ENCODE peak calls at places on chromosomes 5 and 9, in four cellular contexts. U is IMR-90, O is PC-9, J is transverse colon. A is an unnamed sample.

GRCh38 chr9:7791364-7791763 is 8.2 kb downstream of the DMAC1 start:
- DNase-seq in U (no peak), O (no peak), J (no peak), A (no peak)

GRCh38 chr9:134570726-134571325 is 70.8 kb upstream of the COL5A1 start:
- DNase-seq in U (no peak), O (no peak), J (no peak), A (no peak)

GRCh38 chr5:168765220-168766037 is 186.3 kb upstream of the PANK3 start:
- DNase-seq in U (no peak), O (no peak), J (no peak), A (no peak)

GRCh38 chr9:116208417-116209232 is 55.0 kb downstream of the PAPPA start:
- DNase-seq in U (peak; percentile 76), O (no peak), J (no peak), A (no peak)

GRCh38 chr5:125398466-125398865 is 652.0 kb upstream of the ZNF608 start:
- DNase-seq in U (no peak), O (no peak), J (no peak), A (no peak)

GRCh38 chr5:140835622-140836510 is 1.8 kb downstream of the PCDHA7 start:
- DNase-seq in U (no peak), O (no peak), J (no peak), A (no peak)

GRCh38 chr5:14250094-14250777 is 107.1 kb downstream of the TRIO start:
- DNase-seq in U (peak; percentile 86), O (no peak), J (peak; percentile 52), A (no peak)

GRCh38 chr5:149651686-149652085 is 70.4 kb downstream of the ARHGEF37 start:
- DNase-seq in U (no peak), O (no peak), J (no peak), A (no peak)

GRCh38 chr5:89246252-89246651 is 363.3 kb upstream of the MEF2C start:
- DNase-seq in U (peak; percentile 17), O (no peak), J (no peak), A (no peak)

GRCh38 chr9:135588886-135589595 is 27.5 kb downstream of the PAEP start:
- DNase-seq in U (no peak), O (no peak), J (no peak), A (no peak)

GRCh38 chr5:6713274-6714181 is at the start of gene TENT4A:
- DNase-seq in U (no peak), O (peak; percentile 38), J (peak; percentile 46), A (peak; percentile 55)

GRCh38 chr9:92713528-92713927 is 43.6 kb upstream of the IPPK start:
- DNase-seq in U (no peak), O (no peak), J (no peak), A (no peak)
- H3K4me1 ChIP-seq in U (no peaks in the 10 kb centered on the region), O (no peaks in the 10 kb centered on the region), J (no peaks in the 10 kb centered on the region), A (peaks cover 22% of the 10 kb centered on the region)

GRCh38 chr9:136855461-136856077 is 3.4 kb downstream of the MAMDC4 start:
- DNase-seq in U (no peak), O (peak; percentile 1), J (no peak), A (no peak)
- H3K4me1 ChIP-seq in U (peaks cover 8% of the 10 kb centered on the region), O (no peaks in the 10 kb centered on the region), J (peaks cover 31% of the 10 kb centered on the region), A (no peaks in the 10 kb centered on the region)

GRCh38 chr9:5842926-5843325 is 10.0 kb upstream of the ERMP1 start:
- DNase-seq in U (no peak), O (no peak), J (no peak), A (no peak)

GRCh38 chr9:5846080-5846479 is 13.2 kb upstream of the ERMP1 start:
- DNase-seq in U (no peak), O (no peak), J (no peak), A (no peak)

GRCh38 chr9:5845147-5845531 is 12.2 kb upstream of the ERMP1 start:
- DNase-seq in U (no peak), O (no peak), J (no peak), A (no peak)

GRCh38 chr9:5846501-5846921 is 13.6 kb upstream of the ERMP1 start:
- DNase-seq in U (peak; percentile 28), O (no peak), J (no peak), A (no peak)

GRCh38 chr9:5843450-5844249 is 10.7 kb upstream of the ERMP1 start:
- DNase-seq in U (peak; percentile 29), O (no peak), J (no peak), A (no peak)
- H3K4me1 ChIP-seq in U (peaks cover 17% of the 10 kb centered on the region), O (peaks cover 86% of the 10 kb centered on the region), J (no peaks in the 10 kb centered on the region), A (peaks cover 55% of the 10 kb centered on the region)

DNA sequence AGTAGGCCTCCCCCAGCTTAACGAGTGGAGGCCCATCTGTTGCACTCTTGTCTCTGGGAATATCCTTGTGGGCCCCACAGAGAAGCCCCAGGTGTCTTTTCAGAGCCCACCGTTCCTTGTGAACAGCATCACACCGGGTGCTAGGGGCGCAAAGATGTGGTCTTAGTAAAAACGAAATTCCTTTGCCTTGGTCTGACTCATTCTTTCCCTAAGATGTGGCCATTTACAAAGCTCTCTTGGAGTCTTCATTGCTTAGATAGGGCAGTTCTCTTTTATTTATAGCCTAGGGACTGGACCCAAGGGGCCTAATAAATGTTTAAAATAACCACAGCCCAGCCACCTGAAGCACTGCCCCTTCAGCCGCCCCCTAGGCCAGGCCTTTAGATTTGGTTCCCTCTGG is 52.8 kb upstream of the RPL26L1 start:
- DNase-seq in U (peak; percentile 80), O (no peak), J (no peak), A (no peak)
- H3K4me1 ChIP-seq in U (peaks cover 57% of the 10 kb centered on the region), O (peaks cover 46% of the 10 kb centered on the region), J (peaks cover 44% of the 10 kb centered on the region), A (no peaks in the 10 kb centered on the region)

DNA sequence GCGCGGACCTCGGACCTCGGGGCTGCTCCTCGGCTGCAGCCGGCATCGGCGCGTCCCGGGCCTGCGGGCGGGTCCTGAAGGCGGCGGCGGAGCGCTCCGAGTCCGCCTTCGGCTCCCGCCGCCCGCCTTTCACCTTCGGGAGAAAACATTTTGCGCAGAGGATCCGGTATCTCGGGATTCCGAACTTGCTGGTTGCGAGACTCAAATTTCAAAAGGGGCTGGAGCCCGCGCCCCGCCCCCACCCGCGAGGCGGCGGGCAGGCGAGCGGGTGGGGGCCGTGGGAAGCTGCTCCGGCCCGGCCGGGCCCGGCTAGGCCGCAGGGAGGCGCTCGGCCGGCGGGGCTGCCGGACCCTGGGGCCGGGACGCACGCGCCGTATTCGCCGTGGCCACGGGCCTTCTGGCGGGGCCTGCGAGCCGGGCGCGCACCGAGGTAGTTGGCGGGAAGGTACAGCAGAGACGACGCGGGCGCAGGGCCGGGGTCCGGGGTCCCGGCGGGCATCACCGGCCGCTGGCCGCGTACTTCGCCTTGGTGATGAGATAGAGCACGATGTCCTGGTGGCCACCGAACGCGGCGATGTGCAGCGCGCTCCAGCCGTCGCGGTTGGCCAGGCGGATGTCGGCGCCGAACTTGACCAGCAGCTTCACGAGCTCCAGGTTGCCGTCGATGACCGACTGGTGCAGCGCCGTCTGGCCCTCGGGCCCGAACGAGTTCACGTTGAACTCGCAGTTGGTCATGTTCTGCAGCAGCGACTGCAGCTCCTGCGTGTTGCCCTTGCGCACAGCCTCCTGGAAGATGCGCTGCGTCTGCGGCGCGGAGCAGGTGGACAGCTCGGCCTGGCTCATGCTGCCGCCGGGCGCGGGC is 754 bp downstream of the NRARP start:
- DNase-seq in U (peak; percentile 39), O (peak; percentile 84), J (peak; percentile 26), A (no peak)
- H3K4me1 ChIP-seq in U (peaks cover 3% of the 10 kb centered on the region), O (peaks cover 20% of the 10 kb centered on the region), J (peaks cover 24% of the 10 kb centered on the region), A (peaks cover 26% of the 10 kb centered on the region)

GRCh38 chr5:146813346-146813745 is 65.2 kb downstream of the PPP2R2B start:
- DNase-seq in U (no peak), O (no peak), J (no peak), A (no peak)
- H3K4me1 ChIP-seq in U (no peaks in the 10 kb centered on the region), O (no peaks in the 10 kb centered on the region), J (no peaks in the 10 kb centered on the region), A (no peaks in the 10 kb centered on the region)

GRCh38 chr9:121730188-121730587 is 78.8 kb downstream of the DAB2IP start:
- DNase-seq in U (no peak), O (no peak), J (no peak), A (no peak)
- H3K4me1 ChIP-seq in U (peaks cover 19% of the 10 kb centered on the region), O (peaks cover 16% of the 10 kb centered on the region), J (peaks cover 34% of the 10 kb centered on the region), A (peaks cover 19% of the 10 kb centered on the region)

DNA sequence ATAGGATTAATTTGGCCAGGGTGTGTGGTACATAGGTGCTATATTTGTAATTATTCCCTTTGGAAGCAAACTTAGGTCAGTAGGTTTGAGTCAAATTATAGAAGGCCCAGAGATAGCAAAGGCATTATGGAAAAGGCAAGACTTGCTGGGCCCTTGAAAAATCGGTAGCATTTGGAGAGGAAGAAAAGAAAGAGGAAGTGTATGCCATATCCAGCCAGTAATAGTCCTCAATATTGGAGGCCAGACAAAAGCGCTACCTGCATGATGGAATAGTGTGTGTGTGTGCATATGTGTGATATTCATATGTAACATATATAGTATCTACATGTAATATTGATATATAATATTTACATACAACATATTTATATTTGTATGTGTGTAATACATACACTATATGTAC is 146.1 kb downstream of the GHR start:
- DNase-seq in U (no peak), O (no peak), J (no peak), A (no peak)
- H3K4me1 ChIP-seq in U (no peaks in the 10 kb centered on the region), O (no peaks in the 10 kb centered on the region), J (no peaks in the 10 kb centered on the region), A (no peaks in the 10 kb centered on the region)

GRCh38 chr9:75147638-75148037 is 59.3 kb downstream of the OSTF1 start:
- DNase-seq in U (peak; percentile 19), O (no peak), J (no peak), A (peak; percentile 40)
- H3K4me1 ChIP-seq in U (peaks cover 4% of the 10 kb centered on the region), O (no peaks in the 10 kb centered on the region), J (no peaks in the 10 kb centered on the region), A (peaks cover 80% of the 10 kb centered on the region)

GRCh38 chr5:1884638-1885475 is 2.1 kb upstream of the IRX4 start:
- DNase-seq in U (no peak), O (no peak), J (no peak), A (no peak)

GRCh38 chr5:1883925-1884637 is 1.4 kb upstream of the IRX4 start:
- DNase-seq in U (no peak), O (no peak), J (no peak), A (no peak)

GRCh38 chr5:1885777-1886633 is 3.3 kb upstream of the IRX4 start:
- DNase-seq in U (no peak), O (no peak), J (no peak), A (peak; percentile 20)

GRCh38 chr5:1886634-1887399 is 4.1 kb upstream of the IRX4 start:
- DNase-seq in U (no peak), O (no peak), J (no peak), A (no peak)

GRCh38 chr5:1885476-1885755 is 2.7 kb upstream of the IRX4 start:
- DNase-seq in U (no peak), O (no peak), J (no peak), A (no peak)
- H3K4me1 ChIP-seq in U (no peaks in the 10 kb centered on the region), O (no peaks in the 10 kb centered on the region), J (peaks cover 5% of the 10 kb centered on the region), A (no peaks in the 10 kb centered on the region)

A was measured in CD8-positive, alpha-beta memory T cell.